ENCODE peak calls at places on chromosome 19, in seven cellular contexts. One of them, this sample, is unnamed.

GRCh38 chr19:6458695-6459355 is 767 bp downstream of the SLC25A23 start:
- DNase-seq in COR-L47: no peak
- DNase-seq in activated CD4-positive, alpha-beta memory T cell treated with anti-CD3 and anti-CD28 coated beads, Interleukin-2, amount 10 ng/mL, durations not matched to agents 7 days and 5 days: no peak
- DNase-seq in ascending aorta: no peak
- DNase-seq in effector CD4-positive, alpha-beta T cell: no peak
- DNase-seq in astrocyte of the hippocampus: peak; percentile 19
- DNase-seq in GM04504: no peak
- DNase-seq in this sample: no peak

GRCh38 chr19:12611361-12611699 is 610 bp downstream of the ZNF791 start:
- DNase-seq in COR-L47: peak; percentile 21
- DNase-seq in activated CD4-positive, alpha-beta memory T cell treated with anti-CD3 and anti-CD28 coated beads, Interleukin-2, amount 10 ng/mL, durations not matched to agents 7 days and 5 days: no peak
- DNase-seq in ascending aorta: peak; percentile 88
- DNase-seq in effector CD4-positive, alpha-beta T cell: no peak
- DNase-seq in astrocyte of the hippocampus: peak; percentile 88
- DNase-seq in GM04504: peak; percentile 60
- DNase-seq in this sample: no peak

GRCh38 chr19:29278716-29279115 is 65.8 kb upstream of the UQCRFS1 start:
- DNase-seq in COR-L47: no peak
- DNase-seq in activated CD4-positive, alpha-beta memory T cell treated with anti-CD3 and anti-CD28 coated beads, Interleukin-2, amount 10 ng/mL, durations not matched to agents 7 days and 5 days: no peak
- DNase-seq in ascending aorta: no peak
- DNase-seq in effector CD4-positive, alpha-beta T cell: no peak
- DNase-seq in astrocyte of the hippocampus: no peak
- DNase-seq in GM04504: no peak
- DNase-seq in this sample: no peak

GRCh38 chr19:29315566-29315965 is 102.6 kb upstream of the UQCRFS1 start:
- DNase-seq in COR-L47: no peak
- DNase-seq in activated CD4-positive, alpha-beta memory T cell treated with anti-CD3 and anti-CD28 coated beads, Interleukin-2, amount 10 ng/mL, durations not matched to agents 7 days and 5 days: no peak
- DNase-seq in ascending aorta: no peak
- DNase-seq in effector CD4-positive, alpha-beta T cell: no peak
- DNase-seq in astrocyte of the hippocampus: no peak
- DNase-seq in GM04504: no peak
- DNase-seq in this sample: no peak

GRCh38 chr19:40377876-40378385 is 12.1 kb downstream of the HIPK4 start:
- DNase-seq in COR-L47: no peak
- DNase-seq in activated CD4-positive, alpha-beta memory T cell treated with anti-CD3 and anti-CD28 coated beads, Interleukin-2, amount 10 ng/mL, durations not matched to agents 7 days and 5 days: no peak
- DNase-seq in ascending aorta: no peak
- DNase-seq in effector CD4-positive, alpha-beta T cell: no peak
- DNase-seq in astrocyte of the hippocampus: no peak
- DNase-seq in GM04504: no peak
- DNase-seq in this sample: no peak

GRCh38 chr19:9531933-9532332 is 6.5 kb downstream of the ZNF426 start:
- DNase-seq in COR-L47: no peak
- DNase-seq in activated CD4-positive, alpha-beta memory T cell treated with anti-CD3 and anti-CD28 coated beads, Interleukin-2, amount 10 ng/mL, durations not matched to agents 7 days and 5 days: no peak
- DNase-seq in ascending aorta: no peak
- DNase-seq in effector CD4-positive, alpha-beta T cell: no peak
- DNase-seq in astrocyte of the hippocampus: no peak
- DNase-seq in GM04504: no peak
- DNase-seq in this sample: no peak

GRCh38 chr19:46692918-46693722 is 23.8 kb downstream of the PRKD2 start:
- DNase-seq in COR-L47: no peak
- DNase-seq in activated CD4-positive, alpha-beta memory T cell treated with anti-CD3 and anti-CD28 coated beads, Interleukin-2, amount 10 ng/mL, durations not matched to agents 7 days and 5 days: no peak
- DNase-seq in ascending aorta: no peak
- DNase-seq in effector CD4-positive, alpha-beta T cell: no peak
- DNase-seq in astrocyte of the hippocampus: no peak
- DNase-seq in GM04504: no peak
- DNase-seq in this sample: no peak

GRCh38 chr19:15891434-15891833 is 6.4 kb downstream of the CYP4F2 start:
- DNase-seq in COR-L47: no peak
- DNase-seq in activated CD4-positive, alpha-beta memory T cell treated with anti-CD3 and anti-CD28 coated beads, Interleukin-2, amount 10 ng/mL, durations not matched to agents 7 days and 5 days: no peak
- DNase-seq in ascending aorta: no peak
- DNase-seq in effector CD4-positive, alpha-beta T cell: no peak
- DNase-seq in astrocyte of the hippocampus: no peak
- DNase-seq in GM04504: no peak
- DNase-seq in this sample: no peak

GRCh38 chr19:46426506-46427162 is 2.1 kb downstream of the PNMA8C start:
- DNase-seq in COR-L47: peak; percentile 76
- DNase-seq in activated CD4-positive, alpha-beta memory T cell treated with anti-CD3 and anti-CD28 coated beads, Interleukin-2, amount 10 ng/mL, durations not matched to agents 7 days and 5 days: no peak
- DNase-seq in ascending aorta: peak; percentile 81
- DNase-seq in effector CD4-positive, alpha-beta T cell: no peak
- DNase-seq in astrocyte of the hippocampus: peak; percentile 91
- DNase-seq in GM04504: peak; percentile 38
- DNase-seq in this sample: peak; percentile 52

GRCh38 chr19:31339405-31339804 is 9.8 kb downstream of the TSHZ3 start:
- DNase-seq in COR-L47: no peak
- DNase-seq in activated CD4-positive, alpha-beta memory T cell treated with anti-CD3 and anti-CD28 coated beads, Interleukin-2, amount 10 ng/mL, durations not matched to agents 7 days and 5 days: no peak
- DNase-seq in ascending aorta: no peak
- DNase-seq in effector CD4-positive, alpha-beta T cell: no peak
- DNase-seq in astrocyte of the hippocampus: no peak
- DNase-seq in GM04504: no peak
- DNase-seq in this sample: no peak

GRCh38 chr19:8204961-8205360 is 4.2 kb upstream of the CERS4 start:
- DNase-seq in COR-L47: peak; percentile 80
- DNase-seq in activated CD4-positive, alpha-beta memory T cell treated with anti-CD3 and anti-CD28 coated beads, Interleukin-2, amount 10 ng/mL, durations not matched to agents 7 days and 5 days: no peak
- DNase-seq in ascending aorta: no peak
- DNase-seq in effector CD4-positive, alpha-beta T cell: no peak
- DNase-seq in astrocyte of the hippocampus: no peak
- DNase-seq in GM04504: no peak
- DNase-seq in this sample: no peak

GRCh38 chr19:6272411-6272791 is 7.4 kb downstream of the MLLT1 start:
- DNase-seq in COR-L47: no peak
- DNase-seq in activated CD4-positive, alpha-beta memory T cell treated with anti-CD3 and anti-CD28 coated beads, Interleukin-2, amount 10 ng/mL, durations not matched to agents 7 days and 5 days: no peak
- DNase-seq in ascending aorta: no peak
- DNase-seq in effector CD4-positive, alpha-beta T cell: no peak
- DNase-seq in astrocyte of the hippocampus: no peak
- DNase-seq in GM04504: no peak
- DNase-seq in this sample: no peak

GRCh38 chr19:13151605-13152355 is 1.6 kb downstream of the IER2 start:
- DNase-seq in COR-L47: peak; percentile 97
- DNase-seq in activated CD4-positive, alpha-beta memory T cell treated with anti-CD3 and anti-CD28 coated beads, Interleukin-2, amount 10 ng/mL, durations not matched to agents 7 days and 5 days: peak; percentile 97
- DNase-seq in ascending aorta: peak; percentile 99
- DNase-seq in effector CD4-positive, alpha-beta T cell: peak; percentile 96
- DNase-seq in astrocyte of the hippocampus: peak; percentile 99
- DNase-seq in GM04504: peak; percentile 93
- DNase-seq in this sample: peak; percentile 98

GRCh38 chr19:46924874-46925547 is 64.2 kb downstream of the ARHGAP35 start:
- DNase-seq in COR-L47: no peak
- DNase-seq in activated CD4-positive, alpha-beta memory T cell treated with anti-CD3 and anti-CD28 coated beads, Interleukin-2, amount 10 ng/mL, durations not matched to agents 7 days and 5 days: peak; percentile 64
- DNase-seq in ascending aorta: peak; percentile 63
- DNase-seq in effector CD4-positive, alpha-beta T cell: no peak
- DNase-seq in astrocyte of the hippocampus: no peak
- DNase-seq in GM04504: no peak
- DNase-seq in this sample: no peak

GRCh38 chr19:10104665-10105221 is 1.4 kb upstream of the PPAN start:
- DNase-seq in COR-L47: no peak
- DNase-seq in activated CD4-positive, alpha-beta memory T cell treated with anti-CD3 and anti-CD28 coated beads, Interleukin-2, amount 10 ng/mL, durations not matched to agents 7 days and 5 days: peak; percentile 91
- DNase-seq in ascending aorta: no peak
- DNase-seq in effector CD4-positive, alpha-beta T cell: peak; percentile 78
- DNase-seq in astrocyte of the hippocampus: no peak
- DNase-seq in GM04504: no peak
- DNase-seq in this sample: peak; percentile 34

GRCh38 chr19:28296506-28296905 is 916.4 kb downstream of the UQCRFS1 start:
- DNase-seq in COR-L47: no peak
- DNase-seq in activated CD4-positive, alpha-beta memory T cell treated with anti-CD3 and anti-CD28 coated beads, Interleukin-2, amount 10 ng/mL, durations not matched to agents 7 days and 5 days: no peak
- DNase-seq in ascending aorta: no peak
- DNase-seq in effector CD4-positive, alpha-beta T cell: no peak
- DNase-seq in astrocyte of the hippocampus: no peak
- DNase-seq in GM04504: peak; percentile 46
- DNase-seq in this sample: no peak

GRCh38 chr19:8643860-8644653 is 13.6 kb downstream of the NFILZ start:
- DNase-seq in COR-L47: no peak
- DNase-seq in activated CD4-positive, alpha-beta memory T cell treated with anti-CD3 and anti-CD28 coated beads, Interleukin-2, amount 10 ng/mL, durations not matched to agents 7 days and 5 days: no peak
- DNase-seq in ascending aorta: no peak
- DNase-seq in effector CD4-positive, alpha-beta T cell: no peak
- DNase-seq in astrocyte of the hippocampus: no peak
- DNase-seq in GM04504: no peak
- DNase-seq in this sample: no peak

GRCh38 chr19:8451885-8452284 is 7.1 kb downstream of the HNRNPM start:
- DNase-seq in COR-L47: no peak
- DNase-seq in activated CD4-positive, alpha-beta memory T cell treated with anti-CD3 and anti-CD28 coated beads, Interleukin-2, amount 10 ng/mL, durations not matched to agents 7 days and 5 days: no peak
- DNase-seq in ascending aorta: no peak
- DNase-seq in effector CD4-positive, alpha-beta T cell: no peak
- DNase-seq in astrocyte of the hippocampus: peak; percentile 79
- DNase-seq in GM04504: peak; percentile 21
- DNase-seq in this sample: no peak

GRCh38 chr19:1505012-1505411 is 7.8 kb downstream of the ADAMTSL5 start:
- DNase-seq in COR-L47: no peak
- DNase-seq in activated CD4-positive, alpha-beta memory T cell treated with anti-CD3 and anti-CD28 coated beads, Interleukin-2, amount 10 ng/mL, durations not matched to agents 7 days and 5 days: no peak
- DNase-seq in ascending aorta: no peak
- DNase-seq in effector CD4-positive, alpha-beta T cell: no peak
- DNase-seq in astrocyte of the hippocampus: no peak
- DNase-seq in GM04504: no peak
- DNase-seq in this sample: no peak

GRCh38 chr19:12194827-12195500 is 32.1 kb downstream of the ZNF136 start:
- DNase-seq in COR-L47: no peak
- DNase-seq in activated CD4-positive, alpha-beta memory T cell treated with anti-CD3 and anti-CD28 coated beads, Interleukin-2, amount 10 ng/mL, durations not matched to agents 7 days and 5 days: peak; percentile 22
- DNase-seq in ascending aorta: peak; percentile 76
- DNase-seq in effector CD4-positive, alpha-beta T cell: peak; percentile 45
- DNase-seq in astrocyte of the hippocampus: peak; percentile 91
- DNase-seq in GM04504: no peak
- DNase-seq in this sample: peak; percentile 30

This sample was measured in erythroblast.